ENCODE peak calls at places on chromosomes 13 and 19, in five cellular contexts. R is left ventricle myocardium inferior, I is endothelial cell, V is psoas muscle, F is HL-60. D is an unnamed sample.

GRCh38 chr19:47296036-47296435 is 13.6 kb upstream of the C5AR1 start:
- DNase-seq in I (peak), V (peak), R (no peak), F (peak), D (peak)

GRCh38 chr13:53490732-53491131 is 462.1 kb downstream of the OLFM4 start:
- DNase-seq in F (no peak), V (no peak), I (no peak), R (no peak), D (no peak)

GRCh38 chr19:55257461-55258411 is 1.1 kb downstream of the PPP6R1 start:
- DNase-seq in F (no peak), R (no peak), I (peak), V (peak), D (no peak)

GRCh38 chr19:9862897-9863296 is 27.8 kb downstream of the PIN1 start:
- DNase-seq in I (no peak), R (no peak), V (no peak), F (no peak), D (no peak)

GRCh38 chr19:43380771-43381386 is 27.4 kb downstream of the CD177 start:
- DNase-seq in F (no peak), V (no peak), R (no peak), I (no peak), D (no peak)

GRCh38 chr19:798415-799075 is 1.3 kb downstream of the PTBP1 start:
- DNase-seq in R (no peak), I (no peak), V (no peak), F (no peak), D (no peak)

GRCh38 chr19:42179501-42179817 is 38.0 kb downstream of the DEDD2 start:
- DNase-seq in R (no peak), V (no peak), I (no peak), F (no peak), D (no peak)

GRCh38 chr19:7336321-7336973 is 12.3 kb upstream of the ARHGEF18 start:
- DNase-seq in R (no peak), F (no peak), I (no peak), V (no peak), D (no peak)

GRCh38 chr13:21015284-21015683 is 46.1 kb downstream of the LATS2 start:
- DNase-seq in R (no peak), V (no peak), I (no peak), F (no peak), D (no peak)

GRCh38 chr13:25608181-25608580 is 236.4 kb downstream of the ATP8A2 start:
- DNase-seq in V (no peak), I (no peak), F (no peak), R (no peak), D (no peak)

GRCh38 chr13:27960362-27961226 is 8.5 kb downstream of the CDX2 start:
- DNase-seq in R (peak), V (no peak), F (peak), I (peak), D (peak)

GRCh38 chr13:31781064-31781463 is 41.7 kb downstream of the RXFP2 start:
- DNase-seq in R (no peak), F (no peak), I (no peak), V (no peak), D (no peak)

GRCh38 chr19:16244091-16244490 is 46.4 kb downstream of the AP1M1 start:
- DNase-seq in F (no peak), R (no peak), V (no peak), I (no peak), D (no peak)

GRCh38 chr13:91922969-91923592 is 524.7 kb downstream of the GPC5 start:
- DNase-seq in I (no peak), V (no peak), F (no peak), R (no peak), D (no peak)

GRCh38 chr19:46654621-46655152 is 6.3 kb downstream of the DACT3 start:
- DNase-seq in F (no peak), V (no peak), R (no peak), I (no peak), D (no peak)

GRCh38 chr13:50589139-50589538 is 254.4 kb downstream of the DLEU7 start:
- DNase-seq in I (no peak), F (no peak), V (no peak), R (no peak), D (no peak)

GRCh38 chr19:3304871-3305423 is 61.4 kb upstream of the NFIC start:
- DNase-seq in V (peak), F (peak), R (peak), I (peak), D (no peak)

GRCh38 chr13:96958286-96958891 is 35.9 kb downstream of the OXGR1 start:
- DNase-seq in R (no peak), V (no peak), F (peak), I (peak), D (no peak)

GRCh38 chr19:29590278-29590677 is 15.8 kb upstream of the POP4 start:
- DNase-seq in I (peak), F (no peak), V (no peak), R (no peak), D (no peak)

GRCh38 chr19:51359294-51359693 is 6.9 kb downstream of the ETFB start:
- DNase-seq in V (no peak), R (no peak), F (no peak), I (no peak), D (no peak)

GRCh38 chr19:28393574-28394336 is 819.2 kb downstream of the UQCRFS1 start:
- DNase-seq in R (no peak), I (no peak), V (no peak), F (no peak), D (no peak)

GRCh38 chr19:13154241-13154778 is 4.1 kb downstream of the IER2 start:
- DNase-seq in V (peak), F (peak), I (peak), R (peak), D (no peak)

GRCh38 chr19:36115453-36116343 is at the start of gene TBCB:
- DNase-seq in F (peak), R (peak), I (peak), V (no peak), D (peak)

GRCh38 chr13:48866204-48866603 is 109.5 kb upstream of the FNDC3A start:
- DNase-seq in V (no peak), R (no peak), F (no peak), I (no peak), D (no peak)

GRCh38 chr13:75760182-75760981 is 124.3 kb downstream of the LMO7 start:
- DNase-seq in R (no peak), F (no peak), I (no peak), V (peak), D (no peak)

GRCh38 chr13:93320942-93321341 is 94.3 kb downstream of the GPC6 start:
- DNase-seq in V (no peak), I (no peak), R (no peak), F (no peak), D (no peak)

GRCh38 chr19:38144667-38145066 is 79.4 kb downstream of the DPF1 start:
- DNase-seq in I (no peak), R (no peak), F (no peak), V (no peak), D (no peak)

GRCh38 chr19:38141108-38141507 is 82.9 kb downstream of the DPF1 start:
- DNase-seq in R (no peak), F (no peak), V (no peak), I (no peak), D (no peak)

GRCh38 chr19:38145627-38146026 is 78.4 kb downstream of the DPF1 start:
- DNase-seq in R (no peak), V (no peak), F (no peak), I (no peak), D (no peak)

GRCh38 chr19:38142176-38143035 is 81.6 kb downstream of the DPF1 start:
- DNase-seq in V (peak), F (no peak), R (peak), I (peak), D (peak)

GRCh38 chr19:38143847-38144246 is 80.2 kb downstream of the DPF1 start:
- DNase-seq in R (no peak), V (no peak), I (no peak), F (no peak), D (no peak)
- TF ChIP-seq CTCF in R (no peak), V (no peak), I (no peak), F (no peak), D (peak)

GRCh38 chr13:113002206-113002821 is 33.3 kb downstream of the MCF2L start:
- DNase-seq in V (no peak), R (no peak), F (no peak), I (peak), D (peak)
- TF ChIP-seq CTCF in V (peak), R (peak), F (no peak), I (peak), D (peak)

GRCh38 chr19:39412867-39413268 is 399 bp downstream of the PLEKHG2 start:
- DNase-seq in R (no peak), F (no peak), I (no peak), V (no peak), D (no peak)
- TF ChIP-seq CTCF in R (peak), F (peak), I (peak), V (peak), D (no peak)

DNA sequence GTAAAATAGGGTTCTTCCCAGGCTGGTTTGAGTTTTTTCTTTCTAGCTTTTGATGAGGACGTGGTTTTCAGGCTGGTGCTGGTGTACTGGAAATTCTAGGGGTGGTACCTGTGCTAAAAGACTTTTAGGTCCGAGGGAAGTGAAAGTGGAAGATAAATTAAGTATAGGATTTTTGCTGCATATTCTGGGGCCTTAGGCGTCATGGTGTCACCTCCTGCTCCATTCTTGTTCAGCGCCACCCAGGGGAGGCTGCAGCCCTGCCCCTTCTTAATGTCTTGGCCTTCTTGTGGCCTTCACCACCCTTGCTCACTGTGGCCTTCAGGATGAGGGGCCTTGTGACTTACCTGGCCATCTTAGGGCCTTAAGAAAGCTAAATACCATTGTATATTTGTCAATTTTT is 12.4 kb downstream of the ZNF552 start:
- DNase-seq in V (no peak), F (no peak), I (no peak), R (no peak), D (no peak)
- TF ChIP-seq CTCF in V (no peak), F (no peak), I (no peak), R (no peak), D (no peak)

DNA sequence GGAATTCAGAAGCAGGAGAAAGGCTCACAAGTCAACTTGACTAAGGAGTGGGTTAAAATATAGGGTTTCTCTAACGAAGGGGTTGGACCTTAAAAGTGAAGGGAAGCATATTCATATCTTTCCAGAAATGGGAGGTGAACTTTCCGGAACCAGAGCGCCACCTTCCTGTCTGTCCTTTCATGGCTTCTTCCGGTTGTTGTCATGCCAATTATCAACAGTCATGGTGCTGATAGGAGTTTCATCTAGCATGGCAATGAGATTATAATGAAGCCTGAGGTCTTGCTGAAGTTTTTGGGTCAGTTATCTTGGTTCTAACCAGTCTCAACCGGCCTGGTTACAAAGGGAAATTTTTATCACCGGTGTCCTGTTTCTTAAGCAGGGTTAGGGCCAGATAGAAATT is 162.9 kb upstream of the NBEA start:
- DNase-seq in I (no peak), V (no peak), F (no peak), R (no peak), D (no peak)
- TF ChIP-seq CTCF in I (no peak), V (no peak), F (no peak), R (no peak), D (peak)